ENCODE peak calls at places on chromosomes 6 and 20, in four cellular contexts. U, C, Y and D are unnamed samples.

GRCh38 chr6:164107297-164107995 is 692.9 kb downstream of the QKI start:
- DNase-seq in U (no peak), C (no peak), Y (no peak), D (no peak)

GRCh38 chr6:40999498-41000070 is 39.4 kb downstream of the UNC5CL start:
- DNase-seq in U (peak; percentile 22), C (peak; percentile 72), Y (no peak), D (no peak)

GRCh38 chr20:40493071-40493470 is 196.0 kb downstream of the MAFB start:
- DNase-seq in U (no peak), C (no peak), Y (no peak), D (no peak)

GRCh38 chr6:110217255-110217654 is 37.0 kb downstream of the CDC40 start:
- DNase-seq in U (no peak), C (no peak), Y (no peak), D (no peak)

GRCh38 chr20:50187403-50188051 is 3.1 kb upstream of the CEBPB start:
- DNase-seq in U (no peak), C (no peak), Y (no peak), D (no peak)

GRCh38 chr6:118993803-118994231 is 58.9 kb upstream of the MCM9 start:
- DNase-seq in U (no peak), C (no peak), Y (no peak), D (no peak)

GRCh38 chr6:151240861-151241642 is 1.3 kb downstream of the AKAP12 start:
- DNase-seq in U (peak; percentile 45), C (peak; percentile 18), Y (no peak), D (peak; percentile 86)

GRCh38 chr20:63580796-63581461 is 6.9 kb upstream of the HELZ2 start:
- DNase-seq in U (peak; percentile 21), C (peak; percentile 49), Y (peak; percentile 65), D (no peak)

GRCh38 chr6:169320013-169320412 is 66.4 kb upstream of the THBS2 start:
- DNase-seq in U (no peak), C (no peak), Y (no peak), D (no peak)